ENCODE peak calls at places on chromosomes 5 and 9, in seven cellular contexts. T is mesendoderm, A is trophoblast cell, J is IMR-90, B is H9, F is H1, P is mesenchymal stem cell. G is an unnamed sample.

GRCh38 chr9:73038613-73039012 is 85.8 kb upstream of the ALDH1A1 start:
- DNase-seq in A (no peak), B (peak), T (peak), F (no peak), P (peak), J (no peak), G (no peak)

GRCh38 chr5:141402553-141403328 is at the start of gene PCDHGA9:
- DNase-seq in B (no peak), A (peak), T (no peak), P (no peak), F (no peak), J (peak), G (no peak)

GRCh38 chr5:80206282-80206681 is 49.6 kb downstream of the SERINC5 start:
- DNase-seq in P (peak), B (no peak), J (peak), A (peak), T (peak), F (no peak), G (no peak)

GRCh38 chr9:128805661-128806060 is 12.6 kb upstream of the ENDOG start:
- DNase-seq in F (no peak), A (no peak), B (no peak), J (no peak), T (no peak), P (no peak), G (no peak)

GRCh38 chr9:35649431-35650340 is 1.0 kb downstream of the SIT1 start:
- DNase-seq in F (no peak), J (no peak), P (no peak), B (no peak), T (no peak), A (no peak), G (no peak)

GRCh38 chr5:94422819-94423218 is 195.6 kb downstream of the KIAA0825 start:
- DNase-seq in J (peak), B (no peak), P (peak), A (no peak), T (peak), F (no peak), G (no peak)

GRCh38 chr9:79134654-79135053 is 437.1 kb upstream of the TLE4 start:
- DNase-seq in J (peak), T (peak), P (peak), A (no peak), F (peak), B (peak), G (peak)

GRCh38 chr9:3525088-3525835 is 539 bp downstream of the RFX3 start:
- DNase-seq in A (no peak), B (no peak), F (no peak), P (no peak), T (peak), J (no peak), G (no peak)

GRCh38 chr9:23621924-23622323 is 204.1 kb downstream of the ELAVL2 start:
- DNase-seq in J (no peak), P (no peak), B (no peak), F (no peak), A (no peak), T (no peak), G (no peak)

GRCh38 chr5:124735169-124735858 is 11.1 kb downstream of the ZNF608 start:
- DNase-seq in J (no peak), A (peak), T (peak), B (peak), P (peak), F (no peak), G (no peak)

GRCh38 chr5:40774626-40775025 is 18.9 kb upstream of the TTC33 start:
- DNase-seq in P (no peak), A (no peak), J (no peak), T (peak), B (no peak), F (no peak), G (no peak)

GRCh38 chr5:141641634-141642278 is 5.0 kb downstream of the RELL2 start:
- DNase-seq in F (no peak), P (peak), A (no peak), B (no peak), T (peak), J (peak), G (no peak)

GRCh38 chr5:124599048-124599973 is 147.1 kb downstream of the ZNF608 start:
- DNase-seq in T (no peak), A (no peak), J (peak), F (no peak), B (no peak), P (peak), G (no peak)

GRCh38 chr5:111976705-111977104 is 219.7 kb upstream of the NREP start:
- DNase-seq in J (peak), A (peak), B (no peak), P (peak), F (no peak), T (no peak), G (no peak)

GRCh38 chr5:168674893-168675482 is 95.8 kb upstream of the PANK3 start:
- DNase-seq in F (no peak), J (no peak), P (no peak), A (no peak), B (no peak), T (peak), G (no peak)

GRCh38 chr9:4804531-4805016 is 11.8 kb downstream of the RCL1 start:
- DNase-seq in A (no peak), P (no peak), J (no peak), B (no peak), T (no peak), F (no peak), G (no peak)

DNA sequence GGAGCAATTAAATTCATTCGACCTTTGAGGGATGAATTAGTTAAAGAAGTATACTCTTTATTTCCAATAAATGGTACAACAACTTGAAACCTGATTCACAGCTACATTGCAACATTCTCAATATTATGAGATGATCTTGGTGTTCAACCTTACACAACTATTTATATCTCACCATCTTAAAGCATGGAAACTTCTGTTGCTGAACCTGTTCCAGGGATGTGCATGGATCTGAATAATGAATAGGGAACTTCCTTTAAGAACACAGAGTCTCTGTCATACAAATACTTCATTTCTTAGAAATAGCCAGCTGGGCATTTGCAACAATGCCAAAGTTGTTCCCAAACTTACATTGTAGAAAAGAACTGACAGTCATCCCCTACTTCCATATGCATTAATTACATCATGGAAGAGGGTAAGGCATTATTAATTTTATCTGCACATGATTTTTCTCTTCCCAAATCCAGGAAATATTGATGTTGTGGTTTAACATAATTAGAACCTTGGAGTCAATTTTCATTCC is 39.8 kb upstream of the CCDC112 start:
- DNase-seq in T (no peak), P (no peak), B (no peak), J (peak), A (peak), F (no peak), G (no peak)
- H2BK5ac ChIP-seq in T (no peak), P (no peak), B (no peak), J (no peak), A (no peak), F (no peak), G (no peak)

DNA sequence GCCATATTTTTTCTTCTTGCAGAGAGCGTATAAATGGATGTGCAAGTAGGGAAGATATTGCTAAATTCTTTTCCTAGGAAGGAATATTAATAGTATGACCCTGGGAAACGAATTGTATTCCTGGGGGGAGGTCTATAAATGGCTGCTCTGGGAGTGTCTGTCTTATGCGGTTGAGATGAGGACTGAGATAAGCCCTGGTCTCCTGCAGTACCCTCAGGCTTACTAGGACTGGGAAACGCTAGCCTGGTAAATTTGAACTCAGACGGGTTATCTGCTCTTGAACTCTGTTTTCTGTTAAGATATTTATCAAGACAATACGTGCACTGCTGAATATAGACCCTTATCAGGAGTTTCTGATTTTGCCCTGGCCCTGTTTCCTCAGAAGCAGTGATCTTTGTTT is 1126.4 kb upstream of the C9orf72 start:
- DNase-seq in F (no peak), J (no peak), P (no peak), T (peak), A (no peak), B (no peak), G (no peak)
- H3K18ac ChIP-seq in F (no peak), J (no peak), P (no peak), T (no peak), A (no peak), B (no peak), G (no peak)

DNA sequence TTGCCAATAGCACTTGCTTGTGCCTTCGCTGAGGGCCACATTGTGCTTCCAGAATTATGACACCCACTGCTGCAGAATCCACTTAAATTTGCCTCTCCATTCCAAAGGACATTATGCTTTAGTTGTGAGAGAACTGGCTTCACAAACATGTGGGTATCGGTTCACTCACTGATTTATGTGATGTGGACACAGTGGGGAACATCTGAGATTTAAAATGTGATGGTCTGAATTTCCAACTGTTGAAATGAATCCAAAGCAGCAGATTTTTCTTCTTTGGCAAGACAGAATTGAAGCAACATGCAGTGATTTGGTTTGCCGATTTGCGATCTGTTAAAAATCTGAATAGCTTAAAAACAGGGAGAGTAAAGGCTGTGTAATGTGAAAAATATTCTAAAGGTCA is 20.2 kb downstream of the PCSK5 start:
- DNase-seq in A (no peak), J (no peak), F (no peak), T (no peak), P (no peak), B (no peak), G (no peak)
- H2BK5ac ChIP-seq in A (no peak), J (no peak), F (no peak), T (no peak), P (no peak), B (no peak), G (no peak)

DNA sequence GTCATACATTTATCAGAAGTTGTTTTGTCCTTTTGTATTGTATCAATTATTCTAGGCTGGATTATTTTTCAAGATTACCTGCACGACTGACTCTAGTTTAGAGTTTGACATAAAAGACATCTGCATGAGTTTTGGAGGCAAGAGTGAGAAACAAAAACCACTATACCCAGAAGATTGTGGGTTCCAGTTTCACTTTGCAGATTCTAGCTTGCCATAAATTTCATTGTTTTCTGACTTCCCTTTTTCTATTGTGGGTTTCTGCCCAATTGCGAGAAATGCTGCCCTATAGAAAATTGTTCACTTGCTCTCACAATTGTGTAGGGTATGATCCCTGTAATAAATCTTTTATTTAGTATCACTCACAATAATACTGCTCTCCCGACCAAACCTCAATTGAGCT is 1043.4 kb upstream of the CDH10 start:
- DNase-seq in A (no peak), P (no peak), F (no peak), B (no peak), T (no peak), J (no peak), G (no peak)
- H3K18ac ChIP-seq in A (no peak), P (no peak), F (no peak), B (no peak), T (no peak), J (no peak), G (no peak)

DNA sequence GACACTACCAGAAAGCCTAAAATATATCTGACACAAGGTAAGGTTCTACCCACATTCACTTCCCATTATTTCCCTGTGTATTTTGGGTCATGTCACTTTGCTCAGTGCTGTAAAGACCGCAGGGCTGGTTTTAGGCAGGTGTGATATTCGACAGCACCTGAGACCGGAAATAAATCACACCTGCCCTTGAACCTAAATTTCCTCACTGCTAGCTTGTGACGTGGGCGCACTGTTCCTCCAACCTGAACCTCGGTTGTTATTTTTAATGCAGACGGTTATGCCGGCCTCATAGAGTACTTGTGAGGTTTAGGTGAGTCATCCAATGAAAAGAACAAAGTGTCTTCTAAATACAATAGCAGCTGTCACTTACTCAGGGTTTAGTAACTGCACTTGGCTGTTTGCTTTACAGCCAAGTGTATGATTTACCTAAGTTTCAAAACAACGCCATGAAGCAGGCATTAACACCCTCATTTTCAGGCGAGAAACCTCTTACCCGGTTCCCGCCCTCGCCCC is 20.7 kb upstream of the ZNF782 start:
- DNase-seq in B (no peak), J (peak), P (peak), F (no peak), T (no peak), A (peak), G (no peak)
- H2BK5ac ChIP-seq in B (no peak), J (no peak), P (no peak), F (no peak), T (no peak), A (no peak), G (no peak)

GRCh38 chr5:143401846-143402463 is 1.5 kb downstream of the NR3C1 start:
- DNase-seq in B (no peak), F (no peak), T (peak), A (peak), J (peak), P (no peak), G (peak)

GRCh38 chr5:143401253-143401845 is 2.1 kb downstream of the NR3C1 start:
- DNase-seq in A (no peak), B (no peak), F (no peak), J (peak), T (no peak), P (no peak), G (no peak)

GRCh38 chr5:143403357-143403606 is 204 bp downstream of the NR3C1 start:
- DNase-seq in P (no peak), F (no peak), A (no peak), J (no peak), T (no peak), B (no peak), G (no peak)

GRCh38 chr5:143403607-143404415 is at the start of gene NR3C1:
- DNase-seq in J (peak), P (peak), B (peak), F (no peak), A (peak), T (peak), G (peak)

GRCh38 chr5:143402464-143403356 is 776 bp downstream of the NR3C1 start:
- DNase-seq in T (peak), P (peak), J (peak), A (peak), F (no peak), B (peak), G (peak)
- H3K18ac ChIP-seq in T (peak), P (peak), J (peak), A (no peak), F (no peak), B (no peak), G (peak)

DNA sequence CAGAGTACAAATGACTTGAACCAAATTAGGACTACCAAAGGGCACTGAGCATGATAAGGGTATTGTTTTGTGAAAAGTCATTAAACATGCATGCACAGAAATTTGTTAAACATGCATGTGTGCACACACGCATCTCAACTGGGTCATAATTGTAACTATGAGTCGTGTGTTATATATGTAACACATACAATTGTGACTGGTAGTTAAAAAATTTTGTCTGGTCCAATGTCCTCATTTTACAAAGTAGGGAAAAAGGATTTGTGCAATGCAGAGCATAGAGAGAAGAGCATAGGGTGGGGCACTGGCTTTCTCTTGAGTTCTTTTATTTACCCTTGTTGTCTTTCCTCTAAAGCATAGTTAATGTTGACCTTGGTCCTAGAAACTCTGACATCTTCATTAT is 19.3 kb upstream of the IGFBPL1 start:
- DNase-seq in A (peak), T (no peak), P (no peak), F (no peak), B (no peak), J (no peak), G (no peak)
- H2BK5ac ChIP-seq in A (no peak), T (no peak), P (no peak), F (no peak), B (no peak), J (peak), G (no peak)

GRCh38 chr5:2888520-2889060 is 137.1 kb upstream of the IRX2 start:
- DNase-seq in B (peak), J (no peak), P (no peak), F (no peak), A (no peak), T (no peak), G (no peak)
- H3K18ac ChIP-seq in B (no peak), J (no peak), P (no peak), F (no peak), A (no peak), T (no peak), G (no peak)